ENCODE peak calls at places on chromosomes 6 and 20, in four cellular contexts. One of them, this sample, is unnamed.

GRCh38 chr6:152364846-152365245 is 272.3 kb downstream of the SYNE1 start:
- DNase-seq in IMR-90: no peak
- DNase-seq in suprapubic skin: no peak
- DNase-seq in H9: no peak
- DNase-seq in this sample: no peak

GRCh38 chr20:10837901-10838300 is 164.1 kb upstream of the JAG1 start:
- DNase-seq in H9: no peak
- DNase-seq in suprapubic skin: no peak
- DNase-seq in IMR-90: no peak
- DNase-seq in this sample: no peak

GRCh38 chr20:18739785-18740184 is 73.8 kb upstream of the SCP2D1 start:
- DNase-seq in H9: no peak
- DNase-seq in IMR-90: peak; percentile 90
- DNase-seq in suprapubic skin: no peak
- DNase-seq in this sample: no peak

GRCh38 chr20:41618807-41619294 is 674 bp upstream of the CHD6 start:
- DNase-seq in suprapubic skin: no peak
- DNase-seq in IMR-90: no peak
- DNase-seq in H9: no peak
- DNase-seq in this sample: peak; percentile 61

GRCh38 chr6:162343902-162344226 is 383.7 kb downstream of the PRKN start:
- DNase-seq in suprapubic skin: no peak
- DNase-seq in H9: no peak
- DNase-seq in IMR-90: no peak
- DNase-seq in this sample: no peak

GRCh38 chr20:41532935-41533334 is 85.2 kb downstream of the CHD6 start:
- DNase-seq in suprapubic skin: no peak
- DNase-seq in IMR-90: no peak
- DNase-seq in H9: no peak
- DNase-seq in this sample: no peak

GRCh38 chr20:36461600-36462439 is 79.5 kb upstream of the MYL9 start:
- DNase-seq in suprapubic skin: peak; percentile 87
- DNase-seq in IMR-90: peak; percentile 42
- DNase-seq in H9: peak; percentile 58
- DNase-seq in this sample: no peak

GRCh38 chr6:71393471-71393870 is 104.9 kb downstream of the OGFRL1 start:
- DNase-seq in H9: no peak
- DNase-seq in IMR-90: peak; percentile 39
- DNase-seq in suprapubic skin: no peak
- DNase-seq in this sample: no peak

GRCh38 chr6:11538049-11538798 is 675 bp downstream of the TMEM170B start:
- DNase-seq in H9: peak; percentile 37
- DNase-seq in IMR-90: no peak
- DNase-seq in suprapubic skin: no peak
- DNase-seq in this sample: no peak

GRCh38 chr20:8946036-8946926 is 122.6 kb upstream of the PLCB4 start:
- DNase-seq in H9: no peak
- DNase-seq in IMR-90: no peak
- DNase-seq in suprapubic skin: no peak
- DNase-seq in this sample: no peak

GRCh38 chr6:79570802-79571367 is 33.7 kb upstream of the LCA5 start:
- DNase-seq in IMR-90: peak; percentile 48
- DNase-seq in H9: no peak
- DNase-seq in suprapubic skin: no peak
- DNase-seq in this sample: no peak

GRCh38 chr6:39365281-39366074 is 43.0 kb upstream of the KCNK16 start:
- DNase-seq in IMR-90: peak; percentile 38
- DNase-seq in suprapubic skin: no peak
- DNase-seq in H9: no peak
- DNase-seq in this sample: no peak

GRCh38 chr20:52783769-52784168 is 188.4 kb upstream of the TSHZ2 start:
- DNase-seq in H9: peak; percentile 59
- DNase-seq in IMR-90: no peak
- DNase-seq in suprapubic skin: no peak
- DNase-seq in this sample: no peak

GRCh38 chr6:142187209-142187608 is 40.1 kb downstream of the VTA1 start:
- DNase-seq in IMR-90: peak; percentile 77
- DNase-seq in H9: no peak
- DNase-seq in suprapubic skin: no peak
- DNase-seq in this sample: peak; percentile 65

GRCh38 chr20:38460040-38460623 is 12.5 kb upstream of the RALGAPB start:
- DNase-seq in suprapubic skin: peak; percentile 9
- DNase-seq in H9: no peak
- DNase-seq in IMR-90: peak; percentile 81
- DNase-seq in this sample: no peak

GRCh38 chr6:138523347-138524210 is 24.3 kb upstream of the NHSL1 start:
- DNase-seq in IMR-90: peak; percentile 18
- DNase-seq in suprapubic skin: no peak
- DNase-seq in H9: no peak
- DNase-seq in this sample: no peak

GRCh38 chr6:19772891-19773290 is 64.3 kb upstream of the ID4 start:
- DNase-seq in suprapubic skin: no peak
- DNase-seq in H9: no peak
- DNase-seq in IMR-90: no peak
- DNase-seq in this sample: no peak

GRCh38 chr6:121158438-121158837 is 175.8 kb downstream of the TBC1D32 start:
- DNase-seq in suprapubic skin: no peak
- DNase-seq in H9: no peak
- DNase-seq in IMR-90: peak; percentile 18
- DNase-seq in this sample: no peak

GRCh38 chr6:25229671-25230321 is 49.4 kb upstream of the CARMIL1 start:
- DNase-seq in suprapubic skin: no peak
- DNase-seq in IMR-90: peak; percentile 59
- DNase-seq in H9: no peak
- DNase-seq in this sample: no peak

GRCh38 chr6:138673317-138674014 is 100.1 kb upstream of the CCDC28A start:
- DNase-seq in suprapubic skin: no peak
- DNase-seq in H9: no peak
- DNase-seq in IMR-90: no peak
- DNase-seq in this sample: no peak

GRCh38 chr6:139648430-139649000 is 274.1 kb upstream of the CITED2 start:
- DNase-seq in H9: no peak
- DNase-seq in suprapubic skin: no peak
- DNase-seq in IMR-90: no peak
- DNase-seq in this sample: no peak

GRCh38 chr6:42368156-42368555 is 83.6 kb downstream of the TRERF1 start:
- DNase-seq in H9: no peak
- DNase-seq in IMR-90: no peak
- DNase-seq in suprapubic skin: peak; percentile 45
- DNase-seq in this sample: no peak

GRCh38 chr6:73612611-73613010 is 41.2 kb downstream of the SLC17A5 start:
- DNase-seq in H9: no peak
- DNase-seq in IMR-90: no peak
- DNase-seq in suprapubic skin: peak; percentile 12
- DNase-seq in this sample: no peak

GRCh38 chr20:2713285-2713684 is 20.7 kb downstream of the EBF4 start:
- DNase-seq in suprapubic skin: no peak
- DNase-seq in H9: no peak
- DNase-seq in IMR-90: no peak
- DNase-seq in this sample: peak; percentile 13

GRCh38 chr6:30685157-30685976 is 1.1 kb downstream of the PPP1R18 start:
- DNase-seq in suprapubic skin: no peak
- DNase-seq in H9: no peak
- DNase-seq in IMR-90: no peak
- DNase-seq in this sample: no peak

GRCh38 chr6:90110971-90111370 is 185.7 kb downstream of the BACH2 start:
- DNase-seq in suprapubic skin: no peak
- DNase-seq in H9: no peak
- DNase-seq in IMR-90: no peak
- DNase-seq in this sample: no peak

GRCh38 chr6:38617856-38618255 is 21.9 kb downstream of the BTBD9 start:
- DNase-seq in IMR-90: no peak
- DNase-seq in suprapubic skin: no peak
- DNase-seq in H9: no peak
- DNase-seq in this sample: no peak

GRCh38 chr20:61989741-61990140 is 75.9 kb downstream of the TAF4 start:
- DNase-seq in IMR-90: no peak
- DNase-seq in suprapubic skin: no peak
- DNase-seq in H9: no peak
- DNase-seq in this sample: no peak

GRCh38 chr6:144935181-144935580 is 650.0 kb downstream of the UTRN start:
- DNase-seq in H9: no peak
- DNase-seq in IMR-90: no peak
- DNase-seq in suprapubic skin: no peak
- DNase-seq in this sample: no peak

GRCh38 chr6:75084872-75085381 is 120.9 kb downstream of the COL12A1 start:
- DNase-seq in IMR-90: no peak
- DNase-seq in suprapubic skin: no peak
- DNase-seq in H9: peak; percentile 67
- DNase-seq in this sample: no peak

GRCh38 chr20:53786071-53786444 is 192.4 kb upstream of the ZNF217 start:
- DNase-seq in IMR-90: no peak
- DNase-seq in H9: no peak
- DNase-seq in suprapubic skin: no peak
- DNase-seq in this sample: no peak

GRCh38 chr20:36613974-36614373 is 8.4 kb downstream of the RAB5IF start:
- DNase-seq in suprapubic skin: no peak
- DNase-seq in IMR-90: no peak
- DNase-seq in H9: no peak
- DNase-seq in this sample: no peak

GRCh38 chr20:2955257-2955950 is 82.1 kb downstream of the PTPRA start:
- DNase-seq in IMR-90: no peak
- DNase-seq in suprapubic skin: no peak
- DNase-seq in H9: no peak
- DNase-seq in this sample: no peak

GRCh38 chr20:14055127-14055742 is 59.9 kb downstream of the MACROD2 start:
- DNase-seq in suprapubic skin: no peak
- DNase-seq in H9: no peak
- DNase-seq in IMR-90: peak; percentile 61
- DNase-seq in this sample: no peak

GRCh38 chr6:34383171-34383631 is 9.3 kb downstream of the NUDT3 start:
- DNase-seq in IMR-90: peak; percentile 86
- DNase-seq in suprapubic skin: no peak
- DNase-seq in H9: no peak
- DNase-seq in this sample: no peak

GRCh38 chr6:127481628-127482027 is 22.4 kb upstream of the KIAA0408 start:
- DNase-seq in H9: no peak
- DNase-seq in IMR-90: peak; percentile 68
- DNase-seq in suprapubic skin: no peak
- DNase-seq in this sample: no peak

GRCh38 chr6:15907914-15908518 is 220.9 kb upstream of the MYLIP start:
- DNase-seq in suprapubic skin: no peak
- DNase-seq in IMR-90: no peak
- DNase-seq in H9: no peak
- DNase-seq in this sample: no peak

GRCh38 chr6:69593706-69594105 is 203.1 kb downstream of the LMBRD1 start:
- DNase-seq in IMR-90: no peak
- DNase-seq in H9: no peak
- DNase-seq in suprapubic skin: no peak
- DNase-seq in this sample: no peak

DNA sequence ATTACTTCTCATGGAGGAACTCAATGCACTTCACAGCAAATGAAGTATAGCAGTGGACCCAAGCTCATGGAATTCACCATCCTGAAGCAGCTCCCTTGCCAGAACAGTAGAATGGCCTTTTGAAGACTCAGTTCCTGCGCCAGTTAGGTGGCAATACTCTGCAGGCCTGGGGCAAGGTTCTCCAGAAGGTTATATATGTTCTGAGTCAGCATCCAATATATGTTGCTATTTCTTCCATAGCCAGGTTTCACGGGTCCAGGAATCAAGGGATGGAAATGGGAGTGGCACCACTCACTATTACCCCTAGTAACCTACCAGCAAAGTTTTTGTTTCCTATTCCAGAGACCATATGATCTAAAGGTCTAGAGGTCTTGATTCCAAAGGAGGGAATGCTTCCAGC is 56.4 kb upstream of the CNKSR3 start:
- DNase-seq in suprapubic skin: no peak
- DNase-seq in IMR-90: no peak
- DNase-seq in H9: no peak
- DNase-seq in this sample: no peak
- H3K4me1 ChIP-seq in suprapubic skin: no peaks in the 10 kb centered on the region
- H3K4me1 ChIP-seq in IMR-90: no peaks in the 10 kb centered on the region
- H3K4me1 ChIP-seq in H9: no peaks in the 10 kb centered on the region
- H3K4me1 ChIP-seq in this sample: no peaks in the 10 kb centered on the region

GRCh38 chr20:45300961-45301360 is 5.7 kb upstream of the RBPJL start:
- DNase-seq in H9: peak; percentile 90
- DNase-seq in IMR-90: peak; percentile 19
- DNase-seq in suprapubic skin: no peak
- DNase-seq in this sample: no peak

GRCh38 chr20:45299786-45300185 is 6.9 kb upstream of the RBPJL start:
- DNase-seq in H9: no peak
- DNase-seq in suprapubic skin: no peak
- DNase-seq in IMR-90: no peak
- DNase-seq in this sample: no peak

GRCh38 chr20:45303586-45304463 is 2.8 kb upstream of the RBPJL start:
- DNase-seq in IMR-90: no peak
- DNase-seq in H9: no peak
- DNase-seq in suprapubic skin: no peak
- DNase-seq in this sample: no peak

GRCh38 chr20:45304464-45304999 is 2.1 kb upstream of the RBPJL start:
- DNase-seq in H9: peak; percentile 27
- DNase-seq in suprapubic skin: no peak
- DNase-seq in IMR-90: no peak
- DNase-seq in this sample: no peak

DNA sequence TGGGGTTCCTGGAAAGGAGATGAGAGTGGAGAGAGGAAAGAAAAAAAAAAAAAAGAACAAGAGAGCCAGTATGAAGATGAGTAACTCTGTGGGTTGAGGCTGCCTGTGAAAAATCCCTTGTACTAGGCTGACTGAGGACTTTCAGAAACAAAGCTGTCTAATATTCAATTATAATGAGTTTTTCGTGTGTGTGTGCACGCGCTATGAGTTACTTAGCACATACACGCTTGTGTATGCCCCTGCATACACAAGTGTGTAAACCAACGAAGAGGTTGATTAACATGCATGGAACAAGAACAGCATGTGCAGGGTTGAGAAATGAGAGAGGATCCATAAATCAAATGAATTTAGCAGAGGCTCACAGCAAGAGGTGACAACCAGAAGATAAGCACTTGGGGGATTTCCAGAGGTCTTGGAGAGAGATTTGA is 4.8 kb upstream of the RBPJL start:
- DNase-seq in H9: no peak
- DNase-seq in IMR-90: no peak
- DNase-seq in suprapubic skin: no peak
- DNase-seq in this sample: no peak
- H3K27me3 ChIP-seq in H9: no peaks in the 10 kb centered on the region
- H3K27me3 ChIP-seq in IMR-90: peaks cover 35% of the 10 kb centered on the region
- H3K27me3 ChIP-seq in suprapubic skin: peaks cover 15% of the 10 kb centered on the region
- H3K27me3 ChIP-seq in this sample: no peaks in the 10 kb centered on the region

DNA sequence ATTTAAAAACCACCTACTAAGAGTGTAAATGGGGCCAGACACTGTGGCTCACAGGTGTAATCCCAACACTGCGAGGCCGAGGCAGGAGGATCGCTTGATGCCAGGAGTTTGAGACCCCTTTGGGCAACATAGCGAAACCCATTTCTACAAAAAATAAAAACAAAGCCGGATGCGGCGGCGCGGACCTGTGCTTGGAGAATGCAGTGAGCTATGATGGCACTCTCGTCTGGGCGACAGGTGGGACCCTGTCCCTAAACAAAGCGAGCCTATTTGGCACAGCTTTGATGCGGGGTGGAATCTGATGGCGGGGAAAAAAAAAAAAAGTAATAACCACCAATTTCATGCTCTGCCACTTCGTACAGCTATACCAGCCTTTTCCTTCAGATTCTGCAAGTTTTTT is 1.1 kb downstream of the TCP1 start:
- DNase-seq in suprapubic skin: no peak
- DNase-seq in IMR-90: no peak
- DNase-seq in H9: no peak
- DNase-seq in this sample: no peak
- H3K27ac ChIP-seq in suprapubic skin: peak overlapping the region; percentile 91
- H3K27ac ChIP-seq in IMR-90: peak overlapping the region; percentile 7
- H3K27ac ChIP-seq in H9: no peak overlapping the region
- H3K27ac ChIP-seq in this sample: peak overlapping the region; percentile 99

GRCh38 chr20:34876161-34877001 is at the start of gene ACSS2:
- DNase-seq in IMR-90: peak; percentile 97
- DNase-seq in suprapubic skin: peak; percentile 100
- DNase-seq in H9: peak; percentile 100
- DNase-seq in this sample: peak; percentile 99
- H3K4me1 ChIP-seq in IMR-90: peaks cover 14% of the 10 kb centered on the region
- H3K4me1 ChIP-seq in suprapubic skin: peaks cover 61% of the 10 kb centered on the region
- H3K4me1 ChIP-seq in H9: peaks cover 8% of the 10 kb centered on the region
- H3K4me1 ChIP-seq in this sample: no peaks in the 10 kb centered on the region

This sample was measured in right atrium auricular region.